ENCODE peak calls at places on chromosomes 11 and 22, in seven cellular contexts. D, M, P, T, O, E and V are unnamed samples.
A peak's percentile ranks its signal among the peaks of the same experiment; 100 is the strongest.

GRCh38 chr22:30636226-30637077 is 871 bp downstream of the SLC35E4 start:
- DNase-seq in D (peak; percentile 31), O (peak; percentile 8), P (no peak), E (no peak), T (no peak), M (no peak), V (peak; percentile 36)

GRCh38 chr11:131811380-131811779 is 441.0 kb downstream of the NTM start:
- DNase-seq in O (no peak), M (peak; percentile 84), E (no peak), T (no peak), D (no peak), P (no peak), V (no peak)

GRCh38 chr11:119108151-119108856 is 1.2 kb downstream of the C2CD2L start:
- DNase-seq in M (peak; percentile 71), D (no peak), E (no peak), P (no peak), O (no peak), T (peak; percentile 43), V (no peak)

GRCh38 chr22:31400023-31400397 is 606 bp downstream of the DRG1 start:
- DNase-seq in T (peak; percentile 28), M (peak; percentile 21), P (no peak), E (peak; percentile 14), D (no peak), O (peak; percentile 30), V (no peak)

GRCh38 chr11:62273789-62274275 is 3.9 kb downstream of the SCGB2A2 start:
- DNase-seq in T (no peak), E (no peak), O (no peak), M (no peak), P (no peak), D (no peak), V (no peak)

GRCh38 chr11:22539851-22540376 is 85.7 kb downstream of the FANCF start:
- DNase-seq in O (peak; percentile 22), M (peak; percentile 58), E (peak; percentile 27), P (no peak), D (no peak), T (peak; percentile 59), V (no peak)

GRCh38 chr22:28333106-28333505 is 346.5 kb downstream of the TTC28 start:
- DNase-seq in P (no peak), O (no peak), D (no peak), E (no peak), M (no peak), T (no peak), V (no peak)

GRCh38 chr11:67312187-67313021 is 9.1 kb downstream of the SSH3 start:
- DNase-seq in P (no peak), O (no peak), E (no peak), T (no peak), M (peak; percentile 97), D (no peak), V (no peak)

GRCh38 chr11:79414644-79415317 is 26.0 kb downstream of the TENM4 start:
- DNase-seq in E (peak; percentile 52), O (peak; percentile 84), T (no peak), P (no peak), D (no peak), M (peak; percentile 79), V (peak; percentile 29)

GRCh38 chr22:28442264-28442950 is 237.2 kb downstream of the TTC28 start:
- DNase-seq in O (peak; percentile 74), P (peak; percentile 77), D (peak; percentile 69), T (peak; percentile 93), E (peak; percentile 54), M (peak; percentile 51), V (peak; percentile 85)

GRCh38 chr11:48169706-48170105 is 46.9 kb upstream of the OR4B1 start:
- DNase-seq in E (peak; percentile 58), D (no peak), O (no peak), P (peak; percentile 83), M (no peak), T (no peak), V (peak; percentile 73)

GRCh38 chr11:48170176-48170839 is 46.3 kb upstream of the OR4B1 start:
- DNase-seq in D (no peak), T (no peak), P (peak; percentile 41), M (no peak), O (peak; percentile 34), E (peak; percentile 57), V (peak; percentile 43)

GRCh38 chr11:48170840-48171233 is 45.8 kb upstream of the OR4B1 start:
- DNase-seq in T (peak; percentile 16), E (no peak), M (peak; percentile 10), P (no peak), D (no peak), O (peak; percentile 44), V (no peak)

GRCh38 chr11:48169259-48169658 is 47.4 kb upstream of the OR4B1 start:
- DNase-seq in P (no peak), O (no peak), E (no peak), M (no peak), T (no peak), D (no peak), V (no peak)

DNA sequence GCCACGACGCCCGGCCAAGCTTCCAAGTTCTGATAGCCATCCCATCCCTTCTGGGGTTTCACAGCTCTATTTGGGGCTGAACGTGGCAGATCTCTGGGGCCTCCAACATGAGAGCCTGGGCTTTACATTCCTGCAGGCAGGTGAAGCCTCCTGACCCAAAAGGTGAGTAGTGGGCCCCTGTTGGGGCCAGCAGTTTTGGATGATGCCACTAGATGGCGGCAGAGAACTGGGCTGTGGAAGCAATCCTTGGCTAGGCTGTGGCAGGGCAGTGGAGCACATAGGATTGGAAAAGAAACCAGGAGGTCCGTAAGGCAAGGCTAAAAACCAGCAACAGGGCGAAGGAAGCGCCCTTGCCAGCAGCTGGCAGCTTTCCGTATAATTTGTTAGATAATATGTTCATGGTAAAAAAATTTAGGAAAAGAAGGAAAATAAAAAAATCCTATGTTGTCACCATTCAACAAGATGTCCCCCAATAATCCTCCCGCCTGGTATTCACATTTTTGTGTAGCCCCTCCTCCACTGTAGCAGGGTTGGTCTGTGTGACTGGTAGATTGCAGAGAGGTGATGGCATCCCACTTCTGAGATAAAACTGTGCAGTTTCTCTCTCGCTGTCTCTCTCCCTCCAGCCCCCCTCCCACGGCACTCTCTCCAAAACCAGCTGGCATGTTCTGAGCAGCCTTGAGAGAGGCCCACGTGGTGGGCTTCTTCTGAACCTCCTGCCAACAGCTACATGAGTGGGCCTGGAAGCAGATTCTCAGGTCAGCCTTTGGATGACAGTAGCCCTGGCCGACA is 43.6 kb upstream of the OR4B1 start:
- DNase-seq in E (peak; percentile 58), T (peak; percentile 80), M (peak; percentile 38), O (peak; percentile 57), D (peak; percentile 17), P (peak; percentile 67), V (peak; percentile 70)
- H3K4me3 ChIP-seq in E (no peak overlapping the region), T (no peak overlapping the region), M (no peak overlapping the region), O (no peak overlapping the region), D (no peak overlapping the region), P (no peak overlapping the region), V (no peak overlapping the region)

GRCh38 chr11:115503083-115503885 is 931 bp downstream of the CADM1 start:
- DNase-seq in P (peak; percentile 61), T (peak; percentile 84), M (peak; percentile 44), D (peak; percentile 47), E (no peak), O (peak; percentile 73), V (peak; percentile 86)
- TF ChIP-seq CTCF in P (peak; percentile 40), T (peak; percentile 57), M (peak; percentile 62), D (peak; percentile 12), E (peak; percentile 56), O (peak; percentile 52), V (peak; percentile 52)

GRCh38 chr22:42284643-42285181 is 14.3 kb upstream of the TCF20 start:
- DNase-seq in O (no peak), E (no peak), D (no peak), T (no peak), M (no peak), P (no peak), V (no peak)

GRCh38 chr22:42284230-42284591 is 13.8 kb upstream of the TCF20 start:
- DNase-seq in O (no peak), E (no peak), P (no peak), M (no peak), T (no peak), D (no peak), V (no peak)

GRCh38 chr22:42282943-42283287 is 12.5 kb upstream of the TCF20 start:
- DNase-seq in M (no peak), P (no peak), E (no peak), O (no peak), D (no peak), T (no peak), V (no peak)

GRCh38 chr22:42282252-42282942 is 11.9 kb upstream of the TCF20 start:
- DNase-seq in M (no peak), O (no peak), D (no peak), T (peak; percentile 34), P (no peak), E (no peak), V (no peak)

DNA sequence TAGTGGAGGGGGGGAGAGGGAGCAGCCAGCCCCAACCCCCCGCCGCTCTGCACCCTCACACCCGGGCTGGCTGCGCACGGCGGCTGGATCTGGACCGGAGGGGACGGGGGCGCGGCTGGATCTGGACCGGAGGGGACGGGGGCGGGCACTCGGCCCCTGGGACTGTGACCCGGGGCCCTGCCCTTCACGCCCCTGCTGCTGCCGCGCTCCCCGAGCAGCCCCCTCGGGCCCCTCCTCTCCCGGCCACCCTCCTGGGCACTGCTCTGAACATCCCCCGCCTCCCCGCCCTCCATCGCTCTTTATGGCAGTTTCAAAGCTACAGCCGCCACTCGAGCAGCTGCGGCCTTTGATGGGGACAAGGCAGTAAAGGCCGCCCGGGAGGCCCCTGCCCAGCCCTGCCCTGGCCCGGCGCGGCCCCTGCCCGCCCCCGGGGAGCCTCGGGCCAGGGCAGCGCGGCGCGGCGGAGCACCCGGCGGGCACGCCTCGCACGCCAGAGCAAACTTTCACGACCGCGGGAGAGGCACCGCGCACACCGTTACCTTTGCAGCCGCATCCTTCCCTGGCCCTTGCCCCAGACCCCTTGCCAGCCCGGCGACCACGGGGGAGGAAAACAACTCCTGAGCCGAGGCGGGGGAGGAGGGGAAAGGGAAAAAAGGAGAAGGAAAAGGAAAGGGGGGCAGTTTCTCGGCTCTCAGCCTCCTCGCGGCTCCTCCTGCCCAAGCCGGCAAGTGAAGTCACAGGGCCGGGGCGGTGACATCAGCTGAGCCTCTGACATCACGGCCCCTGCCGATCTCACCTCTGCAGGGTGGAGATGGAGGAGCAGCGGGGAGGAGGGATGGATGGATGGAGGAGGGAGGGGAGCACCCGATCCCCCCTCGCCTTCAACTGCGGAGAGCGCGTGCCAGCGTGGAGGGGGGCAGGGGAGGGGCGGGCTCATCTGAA is 13.1 kb upstream of the TCF20 start:
- DNase-seq in T (peak; percentile 76), D (peak; percentile 30), M (no peak), O (no peak), P (no peak), E (no peak), V (no peak)
- H3K4me3 ChIP-seq in T (peak overlapping the region; percentile 16), D (peak overlapping the region; percentile 14), M (peak overlapping the region; percentile 17), O (no peak overlapping the region), P (peak overlapping the region; percentile 28), E (peak overlapping the region; percentile 24), V (peak overlapping the region; percentile 43)

GRCh38 chr11:17458268-17458667 is 18.4 kb downstream of the ABCC8 start:
- DNase-seq in M (no peak), O (no peak), P (no peak), D (no peak), T (no peak), E (no peak), V (no peak)
- TF ChIP-seq CTCF in M (no peak), O (no peak), P (no peak), D (no peak), T (no peak), E (no peak), V (no peak)

GRCh38 chr11:117204283-117205080 is 5.3 kb downstream of the TAGLN start:
- DNase-seq in T (no peak), D (peak; percentile 65), E (no peak), O (no peak), P (no peak), M (no peak), V (no peak)
- H3K4me3 ChIP-seq in T (no peak overlapping the region), D (peak overlapping the region; percentile 95), E (no peak overlapping the region), O (no peak overlapping the region), P (no peak overlapping the region), M (no peak overlapping the region), V (no peak overlapping the region)